ENCODE peak calls at places on chromosomes 11 and 22, in five cellular contexts. One of them, this sample, is unnamed.
A peak's percentile ranks its signal among the peaks of the same experiment; 100 is the strongest.

GRCh38 chr11:76997512-76997911 is 36.7 kb upstream of the B3GNT6 start:
- DNase-seq in progenitor cell of endocrine pancreas: no peak
- DNase-seq in psoas muscle: no peak
- DNase-seq in NB4: no peak
- DNase-seq in A549: no peak
- DNase-seq in this sample: no peak

GRCh38 chr22:21054046-21054713 is 8.4 kb downstream of the LRRC74B start:
- DNase-seq in NB4: no peak
- DNase-seq in A549: no peak
- DNase-seq in progenitor cell of endocrine pancreas: no peak
- DNase-seq in psoas muscle: no peak
- DNase-seq in this sample: no peak

GRCh38 chr11:61913699-61914395 is 3.5 kb downstream of the RAB3IL1 start:
- DNase-seq in psoas muscle: no peak
- DNase-seq in A549: no peak
- DNase-seq in progenitor cell of endocrine pancreas: no peak
- DNase-seq in NB4: no peak
- DNase-seq in this sample: no peak

GRCh38 chr11:102256251-102256650 is 61.0 kb upstream of the BIRC3 start:
- DNase-seq in psoas muscle: no peak
- DNase-seq in A549: no peak
- DNase-seq in progenitor cell of endocrine pancreas: no peak
- DNase-seq in NB4: no peak
- DNase-seq in this sample: no peak

GRCh38 chr11:67347964-67348749 is 5.2 kb downstream of the POLD4 start:
- DNase-seq in NB4: no peak
- DNase-seq in psoas muscle: no peak
- DNase-seq in A549: peak; percentile 16
- DNase-seq in progenitor cell of endocrine pancreas: no peak
- DNase-seq in this sample: no peak

GRCh38 chr11:114152162-114152561 is 92.7 kb downstream of the ZBTB16 start:
- DNase-seq in A549: no peak
- DNase-seq in NB4: no peak
- DNase-seq in psoas muscle: no peak
- DNase-seq in progenitor cell of endocrine pancreas: no peak
- DNase-seq in this sample: no peak

GRCh38 chr22:29916007-29916544 is 33.1 kb downstream of the MTMR3 start:
- DNase-seq in progenitor cell of endocrine pancreas: no peak
- DNase-seq in NB4: no peak
- DNase-seq in psoas muscle: no peak
- DNase-seq in A549: no peak
- DNase-seq in this sample: no peak

GRCh38 chr11:106503901-106504300 is 426.4 kb downstream of the AASDHPPT start:
- DNase-seq in progenitor cell of endocrine pancreas: no peak
- DNase-seq in NB4: no peak
- DNase-seq in psoas muscle: no peak
- DNase-seq in A549: no peak
- DNase-seq in this sample: no peak

GRCh38 chr11:129996113-129996870 is 6.3 kb downstream of the PRDM10 start:
- DNase-seq in psoas muscle: no peak
- DNase-seq in A549: no peak
- DNase-seq in NB4: no peak
- DNase-seq in progenitor cell of endocrine pancreas: no peak
- DNase-seq in this sample: no peak

GRCh38 chr11:131674051-131674755 is 303.8 kb downstream of the NTM start:
- DNase-seq in A549: peak; percentile 38
- DNase-seq in psoas muscle: peak; percentile 59
- DNase-seq in progenitor cell of endocrine pancreas: peak; percentile 74
- DNase-seq in NB4: peak; percentile 64
- DNase-seq in this sample: peak; percentile 88
- TF ChIP-seq CTCF in A549: peak; percentile 66
- TF ChIP-seq CTCF in psoas muscle: peak; percentile 90
- TF ChIP-seq CTCF in progenitor cell of endocrine pancreas: peak; percentile 99
- TF ChIP-seq CTCF in NB4: peak; percentile 89
- TF ChIP-seq CTCF in this sample: peak; percentile 98

GRCh38 chr11:103927535-103927934 is 108.9 kb upstream of the DDI1 start:
- DNase-seq in NB4: peak; percentile 13
- DNase-seq in A549: peak; percentile 36
- DNase-seq in progenitor cell of endocrine pancreas: no peak
- DNase-seq in psoas muscle: no peak
- DNase-seq in this sample: no peak
- TF ChIP-seq CTCF in NB4: no peak
- TF ChIP-seq CTCF in A549: peak; percentile 46
- TF ChIP-seq CTCF in progenitor cell of endocrine pancreas: peak; percentile 29
- TF ChIP-seq CTCF in psoas muscle: no peak
- TF ChIP-seq CTCF in this sample: no peak

GRCh38 chr22:42879371-42880021 is 22.4 kb upstream of the ARFGAP3 start:
- DNase-seq in psoas muscle: no peak
- DNase-seq in NB4: no peak
- DNase-seq in A549: no peak
- DNase-seq in progenitor cell of endocrine pancreas: no peak
- DNase-seq in this sample: no peak

GRCh38 chr22:42881298-42881697 is 24.2 kb upstream of the ARFGAP3 start:
- DNase-seq in psoas muscle: no peak
- DNase-seq in NB4: no peak
- DNase-seq in progenitor cell of endocrine pancreas: no peak
- DNase-seq in A549: no peak
- DNase-seq in this sample: no peak

GRCh38 chr22:42881982-42882656 is 25.0 kb upstream of the ARFGAP3 start:
- DNase-seq in A549: no peak
- DNase-seq in NB4: no peak
- DNase-seq in psoas muscle: peak; percentile 70
- DNase-seq in progenitor cell of endocrine pancreas: no peak
- DNase-seq in this sample: no peak

GRCh38 chr22:42878561-42879305 is 21.7 kb upstream of the ARFGAP3 start:
- DNase-seq in A549: no peak
- DNase-seq in psoas muscle: no peak
- DNase-seq in NB4: no peak
- DNase-seq in progenitor cell of endocrine pancreas: no peak
- DNase-seq in this sample: no peak

GRCh38 chr22:42880815-42881214 is 23.7 kb upstream of the ARFGAP3 start:
- DNase-seq in psoas muscle: no peak
- DNase-seq in A549: no peak
- DNase-seq in progenitor cell of endocrine pancreas: no peak
- DNase-seq in NB4: no peak
- DNase-seq in this sample: no peak
- TF ChIP-seq CTCF in psoas muscle: peak; percentile 8
- TF ChIP-seq CTCF in A549: peak; percentile 17
- TF ChIP-seq CTCF in progenitor cell of endocrine pancreas: peak; percentile 10
- TF ChIP-seq CTCF in NB4: no peak
- TF ChIP-seq CTCF in this sample: no peak

DNA sequence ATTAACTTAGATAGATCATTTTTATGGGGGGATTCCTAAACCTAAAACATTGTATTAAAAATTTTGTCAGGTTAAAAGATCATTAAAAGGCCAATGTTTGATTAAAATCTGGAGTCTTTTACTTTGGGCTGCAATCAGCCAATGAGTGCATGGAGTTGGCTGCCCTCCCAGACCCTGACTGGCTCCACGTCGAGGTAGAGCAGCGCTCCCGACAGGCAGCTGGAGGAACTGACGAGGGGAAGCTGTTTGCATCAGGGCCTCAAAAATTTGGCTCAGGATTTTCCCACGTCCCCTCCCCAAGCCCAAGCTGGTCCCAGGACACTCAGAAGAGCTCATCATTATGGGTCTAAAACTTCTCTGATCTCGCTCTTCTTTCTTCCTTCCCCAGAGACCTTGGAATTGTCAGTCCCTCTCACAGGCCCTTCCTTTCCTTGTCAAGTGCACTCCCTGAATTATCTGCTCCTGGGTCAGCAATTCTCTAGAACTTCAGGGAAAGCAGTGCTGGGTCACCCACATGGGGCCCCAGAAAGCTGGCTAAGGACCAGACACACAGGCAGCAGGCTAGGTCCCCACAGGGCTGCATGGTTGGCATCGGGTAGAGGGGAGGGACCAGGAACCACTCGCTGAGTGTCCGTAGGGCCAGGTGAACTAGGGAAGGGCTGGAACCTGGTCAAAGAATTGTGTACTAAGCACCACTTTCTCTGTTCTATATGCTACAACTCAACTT is 119.6 kb upstream of the IGLL5 start:
- DNase-seq in progenitor cell of endocrine pancreas: no peak
- DNase-seq in A549: no peak
- DNase-seq in psoas muscle: no peak
- DNase-seq in NB4: no peak
- DNase-seq in this sample: no peak
- TF ChIP-seq CTCF in progenitor cell of endocrine pancreas: peak; percentile 8
- TF ChIP-seq CTCF in A549: no peak
- TF ChIP-seq CTCF in psoas muscle: no peak
- TF ChIP-seq CTCF in NB4: no peak
- TF ChIP-seq CTCF in this sample: peak; percentile 13

GRCh38 chr22:38041760-38042584 is 15.2 kb upstream of the PICK1 start:
- DNase-seq in NB4: peak; percentile 78
- DNase-seq in psoas muscle: no peak
- DNase-seq in A549: no peak
- DNase-seq in progenitor cell of endocrine pancreas: no peak
- DNase-seq in this sample: no peak
- TF ChIP-seq CTCF in NB4: no peak
- TF ChIP-seq CTCF in psoas muscle: no peak
- TF ChIP-seq CTCF in A549: no peak
- TF ChIP-seq CTCF in progenitor cell of endocrine pancreas: no peak
- TF ChIP-seq CTCF in this sample: no peak

DNA sequence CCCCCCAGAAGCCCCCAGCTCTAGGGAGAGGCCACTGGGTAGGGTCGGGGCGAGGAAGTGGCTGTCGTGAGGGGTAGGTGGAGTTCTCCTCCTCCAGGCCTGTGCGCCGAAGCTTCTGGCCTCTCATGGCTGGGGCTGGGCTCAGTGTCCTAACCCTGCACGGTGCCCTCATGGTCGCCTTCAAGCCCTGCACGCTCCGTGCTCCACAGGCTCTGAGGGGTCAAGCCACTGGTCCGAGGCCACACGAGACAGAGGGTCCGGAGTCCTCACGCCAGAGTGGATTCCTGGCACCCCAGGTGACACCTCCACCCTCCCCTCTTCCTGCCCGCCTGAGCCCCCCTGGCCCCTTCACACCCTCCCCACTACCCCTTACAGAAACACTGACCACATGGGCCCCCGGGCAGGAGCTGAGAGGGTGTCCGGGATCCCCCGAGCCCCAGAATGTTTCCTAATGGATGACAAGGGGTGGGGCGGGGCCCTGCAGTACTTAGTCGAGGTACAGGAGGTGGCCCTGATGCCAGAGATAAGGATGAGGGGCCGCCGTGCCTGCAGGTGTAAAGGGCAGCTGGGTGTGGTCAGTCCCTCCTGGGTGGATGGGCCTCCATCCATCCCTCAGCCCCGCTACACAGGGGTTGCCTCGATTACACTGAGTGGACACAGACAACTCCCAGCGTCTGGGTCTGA is 1.0 kb upstream of the CDHR5 start:
- DNase-seq in NB4: no peak
- DNase-seq in progenitor cell of endocrine pancreas: no peak
- DNase-seq in A549: no peak
- DNase-seq in psoas muscle: no peak
- DNase-seq in this sample: no peak
- TF ChIP-seq CTCF in NB4: no peak
- TF ChIP-seq CTCF in progenitor cell of endocrine pancreas: no peak
- TF ChIP-seq CTCF in A549: no peak
- TF ChIP-seq CTCF in psoas muscle: no peak
- TF ChIP-seq CTCF in this sample: no peak

DNA sequence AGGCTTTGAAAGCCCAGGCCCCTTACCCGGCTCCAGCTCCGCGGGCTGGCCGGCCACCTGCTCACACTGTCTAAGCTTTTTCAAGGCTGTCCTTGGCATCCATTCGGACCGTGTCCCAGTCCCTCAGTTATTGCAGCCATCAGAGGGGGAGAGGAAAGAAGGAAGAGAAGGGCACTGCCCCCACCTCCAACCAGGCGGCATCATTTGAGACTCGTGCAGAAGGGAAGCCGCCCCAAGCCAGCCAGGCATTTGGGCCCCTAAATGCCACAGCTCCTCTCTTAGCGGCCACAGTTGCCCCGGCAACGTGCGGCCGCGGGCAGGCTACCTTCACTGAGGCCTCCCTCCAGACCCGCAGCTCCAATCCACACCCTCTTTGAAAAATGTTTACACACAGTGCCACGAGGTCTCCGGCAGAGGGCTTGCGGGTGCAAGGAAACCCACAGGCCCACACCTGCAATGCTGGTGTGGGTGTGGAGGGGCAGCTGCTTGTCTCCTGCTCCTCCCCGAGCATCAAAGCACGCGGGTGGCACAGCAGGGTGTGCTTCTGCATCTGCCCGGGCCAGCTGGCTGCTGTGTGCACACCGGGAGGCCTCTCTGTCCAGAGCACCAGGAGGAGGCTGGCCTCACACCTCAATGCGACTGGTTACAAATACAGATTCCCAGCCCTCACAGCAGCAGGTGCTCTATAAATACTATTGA is 124.4 kb downstream of the CTTN start:
- DNase-seq in NB4: no peak
- DNase-seq in psoas muscle: no peak
- DNase-seq in A549: no peak
- DNase-seq in progenitor cell of endocrine pancreas: no peak
- DNase-seq in this sample: no peak
- TF ChIP-seq CTCF in NB4: no peak
- TF ChIP-seq CTCF in psoas muscle: no peak
- TF ChIP-seq CTCF in A549: no peak
- TF ChIP-seq CTCF in progenitor cell of endocrine pancreas: peak; percentile 23
- TF ChIP-seq CTCF in this sample: no peak